ENCODE peak calls at places on chromosomes 2 and 18, in eight cellular contexts. One of them, this sample, is unnamed.

GRCh38 chr2:39160982-39161381 is 40.1 kb upstream of the SOS1 start:
- DNase-seq in CD8-positive, alpha-beta T cell: no peak
- DNase-seq in fibroblast of mammary gland: peak; percentile 28
- DNase-seq in endodermal cell: no peak
- DNase-seq in chondrocyte: no peak
- DNase-seq in bronchial epithelial cell: no peak
- DNase-seq in left lung: no peak
- DNase-seq in neural crest cell: no peak
- DNase-seq in this sample: no peak

GRCh38 chr18:43079422-43079821 is 36.1 kb downstream of the RIT2 start:
- DNase-seq in CD8-positive, alpha-beta T cell: no peak
- DNase-seq in fibroblast of mammary gland: no peak
- DNase-seq in endodermal cell: no peak
- DNase-seq in chondrocyte: no peak
- DNase-seq in bronchial epithelial cell: no peak
- DNase-seq in left lung: no peak
- DNase-seq in neural crest cell: no peak
- DNase-seq in this sample: no peak

GRCh38 chr2:207226243-207226642 is 60.5 kb upstream of the KLF7 start:
- DNase-seq in CD8-positive, alpha-beta T cell: no peak
- DNase-seq in fibroblast of mammary gland: no peak
- DNase-seq in endodermal cell: no peak
- DNase-seq in chondrocyte: no peak
- DNase-seq in bronchial epithelial cell: peak; percentile 72
- DNase-seq in left lung: no peak
- DNase-seq in neural crest cell: no peak
- DNase-seq in this sample: no peak

GRCh38 chr2:127105656-127106456 is 1.1 kb downstream of the BIN1 start:
- DNase-seq in CD8-positive, alpha-beta T cell: no peak
- DNase-seq in fibroblast of mammary gland: peak; percentile 64
- DNase-seq in endodermal cell: peak; percentile 79
- DNase-seq in chondrocyte: peak; percentile 86
- DNase-seq in bronchial epithelial cell: no peak
- DNase-seq in left lung: no peak
- DNase-seq in neural crest cell: peak; percentile 48
- DNase-seq in this sample: peak; percentile 85

GRCh38 chr2:207188601-207189000 is 22.9 kb upstream of the KLF7 start:
- DNase-seq in CD8-positive, alpha-beta T cell: no peak
- DNase-seq in fibroblast of mammary gland: peak; percentile 92
- DNase-seq in endodermal cell: no peak
- DNase-seq in chondrocyte: no peak
- DNase-seq in bronchial epithelial cell: peak; percentile 50
- DNase-seq in left lung: no peak
- DNase-seq in neural crest cell: no peak
- DNase-seq in this sample: no peak

GRCh38 chr2:149401007-149401406 is 70.6 kb downstream of the LYPD6 start:
- DNase-seq in CD8-positive, alpha-beta T cell: no peak
- DNase-seq in fibroblast of mammary gland: peak; percentile 60
- DNase-seq in endodermal cell: no peak
- DNase-seq in chondrocyte: no peak
- DNase-seq in bronchial epithelial cell: no peak
- DNase-seq in left lung: no peak
- DNase-seq in neural crest cell: no peak
- DNase-seq in this sample: no peak

GRCh38 chr2:44131177-44131576 is 37.5 kb upstream of the PPM1B start:
- DNase-seq in CD8-positive, alpha-beta T cell: no peak
- DNase-seq in fibroblast of mammary gland: no peak
- DNase-seq in endodermal cell: no peak
- DNase-seq in chondrocyte: no peak
- DNase-seq in bronchial epithelial cell: no peak
- DNase-seq in left lung: no peak
- DNase-seq in neural crest cell: no peak
- DNase-seq in this sample: no peak

GRCh38 chr2:171595896-171596295 is 73.6 kb downstream of the CYBRD1 start:
- DNase-seq in CD8-positive, alpha-beta T cell: no peak
- DNase-seq in fibroblast of mammary gland: peak; percentile 97
- DNase-seq in endodermal cell: no peak
- DNase-seq in chondrocyte: no peak
- DNase-seq in bronchial epithelial cell: peak; percentile 91
- DNase-seq in left lung: no peak
- DNase-seq in neural crest cell: no peak
- DNase-seq in this sample: no peak

GRCh38 chr2:211756266-211756665 is 782.3 kb downstream of the ERBB4 start:
- DNase-seq in CD8-positive, alpha-beta T cell: no peak
- DNase-seq in fibroblast of mammary gland: no peak
- DNase-seq in endodermal cell: no peak
- DNase-seq in chondrocyte: no peak
- DNase-seq in bronchial epithelial cell: no peak
- DNase-seq in left lung: no peak
- DNase-seq in neural crest cell: no peak
- DNase-seq in this sample: no peak

GRCh38 chr2:41853427-41854191 is 194.2 kb upstream of the PKDCC start:
- DNase-seq in CD8-positive, alpha-beta T cell: no peak
- DNase-seq in fibroblast of mammary gland: peak; percentile 71
- DNase-seq in endodermal cell: peak; percentile 87
- DNase-seq in chondrocyte: no peak
- DNase-seq in bronchial epithelial cell: peak; percentile 48
- DNase-seq in left lung: no peak
- DNase-seq in neural crest cell: peak; percentile 73
- DNase-seq in this sample: no peak

GRCh38 chr18:58429442-58429841 is 199.4 kb downstream of the ALPK2 start:
- DNase-seq in CD8-positive, alpha-beta T cell: no peak
- DNase-seq in fibroblast of mammary gland: no peak
- DNase-seq in endodermal cell: no peak
- DNase-seq in chondrocyte: no peak
- DNase-seq in bronchial epithelial cell: no peak
- DNase-seq in left lung: no peak
- DNase-seq in neural crest cell: no peak
- DNase-seq in this sample: no peak

GRCh38 chr2:148568597-148568996 is 76.0 kb upstream of the EPC2 start:
- DNase-seq in CD8-positive, alpha-beta T cell: peak; percentile 22
- DNase-seq in fibroblast of mammary gland: no peak
- DNase-seq in endodermal cell: peak; percentile 20
- DNase-seq in chondrocyte: no peak
- DNase-seq in bronchial epithelial cell: no peak
- DNase-seq in left lung: no peak
- DNase-seq in neural crest cell: no peak
- DNase-seq in this sample: no peak

GRCh38 chr2:101842471-101842870 is 145.0 kb downstream of the MAP4K4 start:
- DNase-seq in CD8-positive, alpha-beta T cell: no peak
- DNase-seq in fibroblast of mammary gland: no peak
- DNase-seq in endodermal cell: no peak
- DNase-seq in chondrocyte: no peak
- DNase-seq in bronchial epithelial cell: no peak
- DNase-seq in left lung: no peak
- DNase-seq in neural crest cell: no peak
- DNase-seq in this sample: no peak

GRCh38 chr18:32919799-32920198 is 147.0 kb upstream of the KLHL14 start:
- DNase-seq in CD8-positive, alpha-beta T cell: no peak
- DNase-seq in fibroblast of mammary gland: peak; percentile 56
- DNase-seq in endodermal cell: peak; percentile 87
- DNase-seq in chondrocyte: no peak
- DNase-seq in bronchial epithelial cell: peak; percentile 49
- DNase-seq in left lung: no peak
- DNase-seq in neural crest cell: no peak
- DNase-seq in this sample: no peak

GRCh38 chr2:24877067-24877466 is 43.0 kb downstream of the ADCY3 start:
- DNase-seq in CD8-positive, alpha-beta T cell: no peak
- DNase-seq in fibroblast of mammary gland: no peak
- DNase-seq in endodermal cell: peak; percentile 35
- DNase-seq in chondrocyte: no peak
- DNase-seq in bronchial epithelial cell: no peak
- DNase-seq in left lung: no peak
- DNase-seq in neural crest cell: no peak
- DNase-seq in this sample: no peak

GRCh38 chr2:175153-175786 is 88.6 kb downstream of the SH3YL1 start:
- DNase-seq in CD8-positive, alpha-beta T cell: no peak
- DNase-seq in fibroblast of mammary gland: no peak
- DNase-seq in endodermal cell: no peak
- DNase-seq in chondrocyte: no peak
- DNase-seq in bronchial epithelial cell: no peak
- DNase-seq in left lung: no peak
- DNase-seq in neural crest cell: no peak
- DNase-seq in this sample: no peak

GRCh38 chr2:95046371-95047112 is 21.0 kb downstream of the MAL start:
- DNase-seq in CD8-positive, alpha-beta T cell: no peak
- DNase-seq in fibroblast of mammary gland: no peak
- DNase-seq in endodermal cell: no peak
- DNase-seq in chondrocyte: peak; percentile 86
- DNase-seq in bronchial epithelial cell: no peak
- DNase-seq in left lung: peak; percentile 19
- DNase-seq in neural crest cell: no peak
- DNase-seq in this sample: peak; percentile 39

GRCh38 chr18:8176554-8176953 is 432.7 kb upstream of the RAB12 start:
- DNase-seq in CD8-positive, alpha-beta T cell: no peak
- DNase-seq in fibroblast of mammary gland: peak; percentile 21
- DNase-seq in endodermal cell: no peak
- DNase-seq in chondrocyte: no peak
- DNase-seq in bronchial epithelial cell: no peak
- DNase-seq in left lung: no peak
- DNase-seq in neural crest cell: peak; percentile 16
- DNase-seq in this sample: no peak

GRCh38 chr2:232629201-232629475 is 4.3 kb upstream of the EFHD1 start:
- DNase-seq in CD8-positive, alpha-beta T cell: no peak
- DNase-seq in fibroblast of mammary gland: no peak
- DNase-seq in endodermal cell: no peak
- DNase-seq in chondrocyte: no peak
- DNase-seq in bronchial epithelial cell: no peak
- DNase-seq in left lung: no peak
- DNase-seq in neural crest cell: no peak
- DNase-seq in this sample: no peak

GRCh38 chr2:150859162-150859561 is 371.7 kb upstream of the RND3 start:
- DNase-seq in CD8-positive, alpha-beta T cell: no peak
- DNase-seq in fibroblast of mammary gland: no peak
- DNase-seq in endodermal cell: peak; percentile 32
- DNase-seq in chondrocyte: no peak
- DNase-seq in bronchial epithelial cell: peak; percentile 59
- DNase-seq in left lung: no peak
- DNase-seq in neural crest cell: no peak
- DNase-seq in this sample: no peak

GRCh38 chr2:178923546-178923945 is 116.3 kb upstream of the TTN start:
- DNase-seq in CD8-positive, alpha-beta T cell: no peak
- DNase-seq in fibroblast of mammary gland: no peak
- DNase-seq in endodermal cell: no peak
- DNase-seq in chondrocyte: no peak
- DNase-seq in bronchial epithelial cell: no peak
- DNase-seq in left lung: no peak
- DNase-seq in neural crest cell: no peak
- DNase-seq in this sample: no peak

GRCh38 chr2:216694201-216694825 is 1.0 kb downstream of the IGFBP5 start:
- DNase-seq in CD8-positive, alpha-beta T cell: peak; percentile 23
- DNase-seq in fibroblast of mammary gland: no peak
- DNase-seq in endodermal cell: peak; percentile 91
- DNase-seq in chondrocyte: no peak
- DNase-seq in bronchial epithelial cell: peak; percentile 17
- DNase-seq in left lung: no peak
- DNase-seq in neural crest cell: peak; percentile 59
- DNase-seq in this sample: peak; percentile 84

GRCh38 chr18:38406625-38407024 is 841.0 kb upstream of the CELF4 start:
- DNase-seq in CD8-positive, alpha-beta T cell: no peak
- DNase-seq in fibroblast of mammary gland: no peak
- DNase-seq in endodermal cell: no peak
- DNase-seq in chondrocyte: no peak
- DNase-seq in bronchial epithelial cell: no peak
- DNase-seq in left lung: no peak
- DNase-seq in neural crest cell: no peak
- DNase-seq in this sample: no peak

GRCh38 chr2:74917702-74918619 is 40.5 kb upstream of the POLE4 start:
- DNase-seq in CD8-positive, alpha-beta T cell: no peak
- DNase-seq in fibroblast of mammary gland: peak; percentile 75
- DNase-seq in endodermal cell: no peak
- DNase-seq in chondrocyte: no peak
- DNase-seq in bronchial epithelial cell: peak; percentile 91
- DNase-seq in left lung: no peak
- DNase-seq in neural crest cell: no peak
- DNase-seq in this sample: no peak
- TF ChIP-seq CTCF in CD8-positive, alpha-beta T cell: no peak
- TF ChIP-seq CTCF in fibroblast of mammary gland: no peak
- TF ChIP-seq CTCF in endodermal cell: peak; percentile 57
- TF ChIP-seq CTCF in chondrocyte: peak; percentile 23
- TF ChIP-seq CTCF in bronchial epithelial cell: no peak
- TF ChIP-seq CTCF in left lung: no peak
- TF ChIP-seq CTCF in neural crest cell: peak; percentile 14
- TF ChIP-seq CTCF in this sample: no peak

DNA sequence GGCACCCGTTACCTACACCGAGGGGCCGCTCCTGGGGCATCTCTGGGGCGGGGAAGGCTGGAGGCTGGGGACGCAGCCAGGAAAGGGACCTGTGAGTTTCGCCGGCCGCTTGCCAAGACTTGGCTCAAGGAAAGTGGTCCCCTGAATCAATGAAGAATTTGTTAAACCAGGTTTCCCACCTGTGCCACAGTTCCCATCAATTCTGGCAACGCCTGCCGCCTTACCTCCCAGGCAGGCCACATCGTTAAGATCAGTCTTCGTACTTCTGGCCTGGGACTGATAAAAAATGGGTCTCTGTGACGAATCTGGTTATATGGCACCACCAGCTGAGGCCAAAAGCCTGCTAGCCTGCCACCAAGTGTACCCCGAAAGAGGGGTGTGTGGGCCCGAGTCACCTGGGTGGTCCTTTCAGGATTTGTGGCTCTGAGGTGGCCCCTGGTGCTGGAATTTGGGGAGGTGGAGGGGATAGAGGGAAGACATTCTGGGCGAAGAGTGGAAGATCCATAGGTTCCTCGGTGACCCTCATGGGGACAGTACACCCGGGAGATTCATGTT is 789 bp upstream of the TGFA start:
- DNase-seq in CD8-positive, alpha-beta T cell: no peak
- DNase-seq in fibroblast of mammary gland: no peak
- DNase-seq in endodermal cell: no peak
- DNase-seq in chondrocyte: no peak
- DNase-seq in bronchial epithelial cell: no peak
- DNase-seq in left lung: no peak
- DNase-seq in neural crest cell: no peak
- DNase-seq in this sample: no peak
- TF ChIP-seq CTCF in CD8-positive, alpha-beta T cell: no peak
- TF ChIP-seq CTCF in fibroblast of mammary gland: no peak
- TF ChIP-seq CTCF in endodermal cell: peak; percentile 11
- TF ChIP-seq CTCF in chondrocyte: peak; percentile 4
- TF ChIP-seq CTCF in bronchial epithelial cell: no peak
- TF ChIP-seq CTCF in left lung: peak; percentile 26
- TF ChIP-seq CTCF in neural crest cell: peak; percentile 41
- TF ChIP-seq CTCF in this sample: no peak

GRCh38 chr18:14221689-14222088 is 89.5 kb upstream of the ZNF519 start:
- DNase-seq in CD8-positive, alpha-beta T cell: no peak
- DNase-seq in fibroblast of mammary gland: no peak
- DNase-seq in endodermal cell: no peak
- DNase-seq in chondrocyte: no peak
- DNase-seq in bronchial epithelial cell: no peak
- DNase-seq in left lung: no peak
- DNase-seq in neural crest cell: no peak
- DNase-seq in this sample: peak; percentile 56
- TF ChIP-seq CTCF in CD8-positive, alpha-beta T cell: no peak
- TF ChIP-seq CTCF in fibroblast of mammary gland: no peak
- TF ChIP-seq CTCF in endodermal cell: no peak
- TF ChIP-seq CTCF in chondrocyte: no peak
- TF ChIP-seq CTCF in bronchial epithelial cell: no peak
- TF ChIP-seq CTCF in left lung: no peak
- TF ChIP-seq CTCF in neural crest cell: no peak
- TF ChIP-seq CTCF in this sample: no peak

GRCh38 chr2:63700276-63700675 is 111.5 kb downstream of the MDH1 start:
- DNase-seq in CD8-positive, alpha-beta T cell: no peak
- DNase-seq in fibroblast of mammary gland: peak; percentile 32
- DNase-seq in endodermal cell: no peak
- DNase-seq in chondrocyte: no peak
- DNase-seq in bronchial epithelial cell: no peak
- DNase-seq in left lung: no peak
- DNase-seq in neural crest cell: no peak
- DNase-seq in this sample: no peak
- TF ChIP-seq CTCF in CD8-positive, alpha-beta T cell: no peak
- TF ChIP-seq CTCF in fibroblast of mammary gland: no peak
- TF ChIP-seq CTCF in endodermal cell: no peak
- TF ChIP-seq CTCF in chondrocyte: no peak
- TF ChIP-seq CTCF in bronchial epithelial cell: no peak
- TF ChIP-seq CTCF in left lung: no peak
- TF ChIP-seq CTCF in neural crest cell: no peak
- TF ChIP-seq CTCF in this sample: no peak

This sample was measured in kidney.